ENCODE peak calls at places on chromosomes 5 and 9, in six cellular contexts. K is Peyer's patch; O is IMR-90; V is CD4-positive, CD25-positive, alpha-beta regulatory T cell; X is OCI-LY7; R is brain microvascular endothelial cell. D is an unnamed sample. For H3K36me3, the result is how much of the 10 kb centered on the place peaks cover.

GRCh38 chr5:159135896-159136531 is 36.3 kb upstream of the EBF1 start:
- DNase-seq in K (no peak), O (peak), V (no peak), X (no peak), R (peak), D (no peak)

GRCh38 chr5:98309785-98310566 is 463.5 kb upstream of the RGMB start:
- DNase-seq in K (no peak), O (peak), V (no peak), X (no peak), R (peak), D (no peak)

GRCh38 chr9:77449177-77450092 is 198.7 kb downstream of the GNA14 start:
- DNase-seq in K (no peak), O (peak), V (no peak), X (no peak), R (peak), D (no peak)

GRCh38 chr9:27590636-27591035 is 17.4 kb upstream of the C9orf72 start:
- DNase-seq in K (no peak), O (peak), V (no peak), X (no peak), R (no peak), D (no peak)

GRCh38 chr9:33106827-33107621 is 30.6 kb upstream of the SMU1 start:
- DNase-seq in K (no peak), O (peak), V (no peak), X (no peak), R (peak), D (no peak)

GRCh38 chr9:121670447-121670846 is 19.0 kb downstream of the DAB2IP start:
- DNase-seq in K (no peak), O (peak), V (no peak), X (no peak), R (no peak), D (no peak)

GRCh38 chr9:115498338-115498737 is 380.4 kb upstream of the TNC start:
- DNase-seq in K (no peak), O (peak), V (no peak), X (no peak), R (no peak), D (no peak)

GRCh38 chr9:34671307-34671706 is 8.8 kb upstream of the CCL27 start:
- DNase-seq in K (no peak), O (no peak), V (no peak), X (no peak), R (no peak), D (no peak)

GRCh38 chr5:144336191-144336590 is 165.5 kb downstream of the KCTD16 start:
- DNase-seq in K (no peak), O (no peak), V (no peak), X (no peak), R (no peak), D (no peak)

GRCh38 chr9:70229026-70229425 is 29.8 kb upstream of the SMC5 start:
- DNase-seq in K (no peak), O (no peak), V (no peak), X (no peak), R (no peak), D (no peak)

GRCh38 chr9:117718085-117718484 is 13.9 kb downstream of the TLR4 start:
- DNase-seq in K (peak), O (no peak), V (no peak), X (peak), R (no peak), D (no peak)

GRCh38 chr9:32434892-32435291 is 50.4 kb downstream of the ACO1 start:
- DNase-seq in K (no peak), O (peak), V (no peak), X (no peak), R (no peak), D (no peak)

GRCh38 chr5:72512179-72512860 is 5.1 kb upstream of the ZNF366 start:
- DNase-seq in K (no peak), O (no peak), V (no peak), X (no peak), R (no peak), D (no peak)

GRCh38 chr9:104961238-104961637 is 33.3 kb upstream of the ABCA1 start:
- DNase-seq in K (no peak), O (peak), V (no peak), X (peak), R (peak), D (peak)

GRCh38 chr5:83827111-83827541 is 106.5 kb upstream of the HAPLN1 start:
- DNase-seq in K (no peak), O (peak), V (no peak), X (no peak), R (peak), D (no peak)

GRCh38 chr5:1322036-1322903 is 22.6 kb downstream of the CLPTM1L start:
- DNase-seq in K (no peak), O (no peak), V (no peak), X (no peak), R (no peak), D (peak)

GRCh38 chr5:14699807-14700400 is 35.4 kb downstream of the OTULIN start:
- DNase-seq in K (no peak), O (no peak), V (no peak), X (no peak), R (no peak), D (no peak)

GRCh38 chr5:180802325-180803180 is at the start of gene MGAT1:
- DNase-seq in K (peak), O (peak), V (peak), X (peak), R (peak), D (peak)

GRCh38 chr5:132777209-132778069 is at the start of gene SEPTIN8:
- DNase-seq in K (no peak), O (no peak), V (peak), X (peak), R (no peak), D (peak)

GRCh38 chr5:16536246-16536645 is 70.6 kb upstream of the ZNF622 start:
- DNase-seq in K (no peak), O (peak), V (no peak), X (no peak), R (peak), D (no peak)

GRCh38 chr5:23027341-23027740 is 174.2 kb upstream of the CDH12 start:
- DNase-seq in K (no peak), O (no peak), V (no peak), X (no peak), R (no peak), D (no peak)

DNA sequence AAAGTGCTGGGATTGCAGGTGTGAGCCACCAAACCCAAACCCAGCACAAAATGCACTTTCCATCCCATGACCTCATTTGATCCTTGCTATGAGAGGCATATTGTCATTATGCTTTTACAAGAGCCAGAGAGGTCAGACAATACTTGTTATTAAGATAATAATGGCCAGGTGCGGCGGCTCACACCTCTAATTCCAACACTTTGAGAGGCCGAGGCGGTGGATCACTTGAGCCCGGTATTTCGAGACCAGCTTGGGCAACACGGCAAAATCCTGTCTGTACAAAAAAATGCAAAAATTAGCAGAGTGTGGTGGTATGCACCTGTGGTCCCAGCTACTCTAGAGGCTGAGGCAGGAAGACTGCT is 55.9 kb upstream of the IL17B start:
- DNase-seq in K (no peak), O (no peak), V (no peak), X (no peak), R (no peak), D (no peak)
- H3K4me3 ChIP-seq in K (no peak), O (no peak), V (no peak), X (no peak), R (no peak), D (no peak)

GRCh38 chr5:176979669-176980068 is 26.9 kb downstream of the UIMC1 start:
- DNase-seq in K (no peak), O (no peak), V (no peak), X (no peak), R (no peak), D (no peak)
- H3K36me3 ChIP-seq in K (under half), O (under half), V (under half), X (half or more), R (under half), D (under half)

DNA sequence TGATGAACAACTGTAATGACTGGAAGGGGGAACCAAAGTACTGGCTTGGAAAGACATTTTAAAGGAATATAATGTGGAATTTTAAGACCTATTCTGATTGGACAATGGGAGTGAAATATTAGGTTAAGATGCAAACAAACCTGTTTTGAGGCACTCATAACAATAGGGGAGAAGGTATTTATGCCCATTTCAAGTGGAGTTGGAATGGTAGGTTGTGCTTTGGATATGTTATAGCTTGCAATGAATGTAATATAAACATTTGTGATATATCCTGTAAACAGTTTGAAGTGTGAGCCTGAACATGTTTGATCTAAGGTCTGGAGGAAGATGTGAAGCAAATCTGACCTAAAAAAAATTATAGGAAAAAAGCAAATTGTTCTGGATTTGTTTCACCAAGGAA is 129.6 kb upstream of the GRHPR start:
- DNase-seq in K (no peak), O (peak), V (no peak), X (no peak), R (no peak), D (no peak)
- H3K4me3 ChIP-seq in K (no peak), O (no peak), V (no peak), X (peak), R (no peak), D (no peak)

GRCh38 chr9:120396418-120396817 is 183.5 kb downstream of the CDK5RAP2 start:
- DNase-seq in K (no peak), O (no peak), V (no peak), X (no peak), R (no peak), D (no peak)
- H3K36me3 ChIP-seq in K (under half), O (under half), V (half or more), X (half or more), R (under half), D (half or more)

DNA sequence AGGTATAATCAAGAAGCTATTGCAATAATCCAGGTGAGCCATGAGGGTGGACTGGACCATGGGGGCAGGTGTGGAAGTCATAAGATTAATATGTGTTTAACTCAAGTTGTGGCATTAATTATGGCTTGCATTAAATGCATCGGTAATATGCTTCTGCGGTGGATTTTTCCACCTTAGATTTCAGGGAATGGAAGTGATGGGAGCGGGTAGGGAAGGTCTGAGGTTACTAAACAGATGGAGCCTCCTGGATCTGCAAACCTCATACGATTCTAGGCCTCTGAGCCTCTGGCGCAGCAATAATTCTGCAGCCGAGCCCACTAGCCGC is 286 bp upstream of the ZNF483 start:
- DNase-seq in K (no peak), O (no peak), V (no peak), X (no peak), R (no peak), D (no peak)
- H3K4me3 ChIP-seq in K (peak), O (peak), V (peak), X (peak), R (peak), D (peak)

GRCh38 chr5:156513123-156513814 is 186.3 kb downstream of the SGCD start:
- DNase-seq in K (no peak), O (no peak), V (no peak), X (no peak), R (no peak), D (no peak)
- H3K36me3 ChIP-seq in K (under half), O (under half), V (under half), X (under half), R (under half), D (under half)

D was measured in CD4-positive, alpha-beta memory T cell.